ENCODE peak calls at places on chromosomes 12 and 14, in six cellular contexts. One of them, this sample, is unnamed.

GRCh38 chr12:50626026-50626425 is 121.2 kb downstream of the DIP2B start:
- DNase-seq in K562: no peak
- DNase-seq in psoas muscle: no peak
- DNase-seq in ovary: no peak
- DNase-seq in heart right ventricle: no peak
- DNase-seq in heart left ventricle: no peak
- DNase-seq in this sample: no peak

GRCh38 chr12:92538970-92539749 is 163.6 kb upstream of the PLEKHG7 start:
- DNase-seq in K562: no peak
- DNase-seq in psoas muscle: no peak
- DNase-seq in ovary: no peak
- DNase-seq in heart right ventricle: peak; percentile 60
- DNase-seq in heart left ventricle: no peak
- DNase-seq in this sample: no peak

GRCh38 chr12:2902287-2902880 is 11.7 kb downstream of the TULP3 start:
- DNase-seq in K562: no peak
- DNase-seq in psoas muscle: no peak
- DNase-seq in ovary: peak; percentile 50
- DNase-seq in heart right ventricle: peak; percentile 59
- DNase-seq in heart left ventricle: no peak
- DNase-seq in this sample: no peak

GRCh38 chr14:50943943-50944646 is at the start of gene PYGL:
- DNase-seq in K562: peak; percentile 67
- DNase-seq in psoas muscle: peak; percentile 84
- DNase-seq in ovary: peak; percentile 72
- DNase-seq in heart right ventricle: peak; percentile 60
- DNase-seq in heart left ventricle: peak; percentile 83
- DNase-seq in this sample: peak; percentile 93

GRCh38 chr14:99596071-99596627 is 7.9 kb downstream of the CCDC85C start:
- DNase-seq in K562: no peak
- DNase-seq in psoas muscle: no peak
- DNase-seq in ovary: no peak
- DNase-seq in heart right ventricle: peak; percentile 58
- DNase-seq in heart left ventricle: peak; percentile 72
- DNase-seq in this sample: no peak

GRCh38 chr12:120817559-120818330 is 86.4 kb downstream of the SPPL3 start:
- DNase-seq in K562: no peak
- DNase-seq in psoas muscle: no peak
- DNase-seq in ovary: no peak
- DNase-seq in heart right ventricle: no peak
- DNase-seq in heart left ventricle: no peak
- DNase-seq in this sample: no peak

GRCh38 chr14:95065411-95065810 is 91.9 kb downstream of the DICER1 start:
- DNase-seq in K562: no peak
- DNase-seq in psoas muscle: no peak
- DNase-seq in ovary: no peak
- DNase-seq in heart right ventricle: no peak
- DNase-seq in heart left ventricle: no peak
- DNase-seq in this sample: no peak

GRCh38 chr14:24715239-24715638 is 81.2 kb upstream of the GZMB start:
- DNase-seq in K562: no peak
- DNase-seq in psoas muscle: no peak
- DNase-seq in ovary: no peak
- DNase-seq in heart right ventricle: no peak
- DNase-seq in heart left ventricle: no peak
- DNase-seq in this sample: no peak

GRCh38 chr12:132067182-132067581 is 76.9 kb downstream of the DDX51 start:
- DNase-seq in K562: no peak
- DNase-seq in psoas muscle: no peak
- DNase-seq in ovary: no peak
- DNase-seq in heart right ventricle: no peak
- DNase-seq in heart left ventricle: no peak
- DNase-seq in this sample: no peak

GRCh38 chr14:59755388-59755787 is 115.2 kb downstream of the RTN1 start:
- DNase-seq in K562: no peak
- DNase-seq in psoas muscle: no peak
- DNase-seq in ovary: no peak
- DNase-seq in heart right ventricle: no peak
- DNase-seq in heart left ventricle: no peak
- DNase-seq in this sample: no peak

GRCh38 chr14:23352506-23353432 is at the start of gene SLC22A17:
- DNase-seq in K562: peak; percentile 32
- DNase-seq in psoas muscle: peak; percentile 84
- DNase-seq in ovary: peak; percentile 90
- DNase-seq in heart right ventricle: peak; percentile 85
- DNase-seq in heart left ventricle: peak; percentile 81
- DNase-seq in this sample: peak; percentile 92

GRCh38 chr14:94282991-94283723 is 9.9 kb downstream of the SERPINA10 start:
- DNase-seq in K562: no peak
- DNase-seq in psoas muscle: no peak
- DNase-seq in ovary: no peak
- DNase-seq in heart right ventricle: no peak
- DNase-seq in heart left ventricle: no peak
- DNase-seq in this sample: no peak

GRCh38 chr14:20676072-20676471 is 8.3 kb upstream of the RNASE4 start:
- DNase-seq in K562: no peak
- DNase-seq in psoas muscle: no peak
- DNase-seq in ovary: no peak
- DNase-seq in heart right ventricle: no peak
- DNase-seq in heart left ventricle: no peak
- DNase-seq in this sample: no peak

GRCh38 chr12:111624540-111624939 is 25.4 kb upstream of the ATXN2 start:
- DNase-seq in K562: peak; percentile 52
- DNase-seq in psoas muscle: no peak
- DNase-seq in ovary: no peak
- DNase-seq in heart right ventricle: no peak
- DNase-seq in heart left ventricle: no peak
- DNase-seq in this sample: no peak

GRCh38 chr12:116784238-116784612 is 46.1 kb downstream of the RNFT2 start:
- DNase-seq in K562: peak; percentile 74
- DNase-seq in psoas muscle: no peak
- DNase-seq in ovary: no peak
- DNase-seq in heart right ventricle: no peak
- DNase-seq in heart left ventricle: no peak
- DNase-seq in this sample: no peak

GRCh38 chr12:93696462-93696861 is 19.3 kb downstream of the CRADD start:
- DNase-seq in K562: no peak
- DNase-seq in psoas muscle: no peak
- DNase-seq in ovary: no peak
- DNase-seq in heart right ventricle: no peak
- DNase-seq in heart left ventricle: no peak
- DNase-seq in this sample: no peak

GRCh38 chr12:31002999-31003398 is 70.7 kb upstream of the DDX11 start:
- DNase-seq in K562: no peak
- DNase-seq in psoas muscle: no peak
- DNase-seq in ovary: no peak
- DNase-seq in heart right ventricle: no peak
- DNase-seq in heart left ventricle: no peak
- DNase-seq in this sample: no peak

GRCh38 chr12:122943196-122943595 is 23.1 kb downstream of the ABCB9 start:
- DNase-seq in K562: no peak
- DNase-seq in psoas muscle: no peak
- DNase-seq in ovary: no peak
- DNase-seq in heart right ventricle: peak; percentile 68
- DNase-seq in heart left ventricle: no peak
- DNase-seq in this sample: no peak

GRCh38 chr12:122944588-122944987 is 21.7 kb downstream of the ABCB9 start:
- DNase-seq in K562: no peak
- DNase-seq in psoas muscle: no peak
- DNase-seq in ovary: no peak
- DNase-seq in heart right ventricle: no peak
- DNase-seq in heart left ventricle: no peak
- DNase-seq in this sample: no peak

GRCh38 chr12:122939151-122939550 is 27.1 kb downstream of the ABCB9 start:
- DNase-seq in K562: no peak
- DNase-seq in psoas muscle: no peak
- DNase-seq in ovary: no peak
- DNase-seq in heart right ventricle: no peak
- DNase-seq in heart left ventricle: no peak
- DNase-seq in this sample: no peak

GRCh38 chr12:122945047-122945592 is 21.1 kb downstream of the ABCB9 start:
- DNase-seq in K562: no peak
- DNase-seq in psoas muscle: no peak
- DNase-seq in ovary: no peak
- DNase-seq in heart right ventricle: no peak
- DNase-seq in heart left ventricle: no peak
- DNase-seq in this sample: no peak

GRCh38 chr12:122942609-122943008 is 23.7 kb downstream of the ABCB9 start:
- DNase-seq in K562: no peak
- DNase-seq in psoas muscle: no peak
- DNase-seq in ovary: no peak
- DNase-seq in heart right ventricle: no peak
- DNase-seq in heart left ventricle: no peak
- DNase-seq in this sample: no peak
- H3K4me1 ChIP-seq in K562: peaks cover 6% of the 10 kb centered on the region
- H3K4me1 ChIP-seq in psoas muscle: peaks cover 12% of the 10 kb centered on the region
- H3K4me1 ChIP-seq in ovary: no peaks in the 10 kb centered on the region
- H3K4me1 ChIP-seq in heart right ventricle: peaks cover 7% of the 10 kb centered on the region
- H3K4me1 ChIP-seq in heart left ventricle: peaks cover 42% of the 10 kb centered on the region
- H3K4me1 ChIP-seq in this sample: no peaks in the 10 kb centered on the region

GRCh38 chr12:26281320-26281719 is 85.9 kb downstream of the SSPN start:
- DNase-seq in K562: no peak
- DNase-seq in psoas muscle: peak; percentile 48
- DNase-seq in ovary: peak; percentile 64
- DNase-seq in heart right ventricle: no peak
- DNase-seq in heart left ventricle: peak; percentile 52
- DNase-seq in this sample: no peak
- H3K4me1 ChIP-seq in K562: peaks cover 9% of the 10 kb centered on the region
- H3K4me1 ChIP-seq in psoas muscle: peaks cover 10% of the 10 kb centered on the region
- H3K4me1 ChIP-seq in ovary: peaks cover 7% of the 10 kb centered on the region
- H3K4me1 ChIP-seq in heart right ventricle: no peaks in the 10 kb centered on the region
- H3K4me1 ChIP-seq in heart left ventricle: peaks cover 9% of the 10 kb centered on the region
- H3K4me1 ChIP-seq in this sample: no peaks in the 10 kb centered on the region

GRCh38 chr12:124497039-124497438 is 70.4 kb downstream of the NCOR2 start:
- DNase-seq in K562: no peak
- DNase-seq in psoas muscle: peak; percentile 67
- DNase-seq in ovary: no peak
- DNase-seq in heart right ventricle: no peak
- DNase-seq in heart left ventricle: peak; percentile 72
- DNase-seq in this sample: no peak

GRCh38 chr12:124497658-124498057 is 69.8 kb downstream of the NCOR2 start:
- DNase-seq in K562: no peak
- DNase-seq in psoas muscle: peak; percentile 88
- DNase-seq in ovary: no peak
- DNase-seq in heart right ventricle: peak; percentile 83
- DNase-seq in heart left ventricle: peak; percentile 92
- DNase-seq in this sample: peak; percentile 85

GRCh38 chr12:124498178-124498869 is 69.1 kb downstream of the NCOR2 start:
- DNase-seq in K562: no peak
- DNase-seq in psoas muscle: peak; percentile 54
- DNase-seq in ovary: no peak
- DNase-seq in heart right ventricle: peak; percentile 49
- DNase-seq in heart left ventricle: no peak
- DNase-seq in this sample: no peak

GRCh38 chr12:124495194-124495983 is 72.0 kb downstream of the NCOR2 start:
- DNase-seq in K562: no peak
- DNase-seq in psoas muscle: peak; percentile 48
- DNase-seq in ovary: no peak
- DNase-seq in heart right ventricle: no peak
- DNase-seq in heart left ventricle: no peak
- DNase-seq in this sample: no peak

DNA sequence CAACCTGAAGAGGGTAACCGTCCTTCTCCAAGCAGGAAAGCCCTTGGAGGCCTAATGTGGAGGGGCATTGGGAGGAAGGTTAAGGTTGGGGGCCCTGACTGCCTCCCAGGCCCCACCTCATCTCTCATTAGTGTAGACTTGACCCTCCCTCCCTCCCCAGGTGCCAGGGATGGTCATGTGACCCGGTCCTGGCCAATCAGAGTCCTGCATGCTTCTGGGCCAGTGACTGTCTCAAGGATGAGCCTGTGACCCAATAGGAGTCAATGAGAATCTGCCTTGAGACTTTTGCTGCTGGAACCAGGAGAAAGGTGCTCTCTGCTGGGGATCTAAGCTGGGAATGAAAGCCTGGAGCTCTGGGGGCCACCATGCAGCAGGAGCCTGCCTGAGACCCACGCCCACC is 70.8 kb downstream of the NCOR2 start:
- DNase-seq in K562: peak; percentile 82
- DNase-seq in psoas muscle: peak; percentile 54
- DNase-seq in ovary: no peak
- DNase-seq in heart right ventricle: no peak
- DNase-seq in heart left ventricle: no peak
- DNase-seq in this sample: no peak
- H3K4me1 ChIP-seq in K562: peaks cover 15% of the 10 kb centered on the region
- H3K4me1 ChIP-seq in psoas muscle: peaks cover 66% of the 10 kb centered on the region
- H3K4me1 ChIP-seq in ovary: peaks cover 36% of the 10 kb centered on the region
- H3K4me1 ChIP-seq in heart right ventricle: peaks cover 33% of the 10 kb centered on the region
- H3K4me1 ChIP-seq in heart left ventricle: peaks cover 91% of the 10 kb centered on the region
- H3K4me1 ChIP-seq in this sample: no peaks in the 10 kb centered on the region

DNA sequence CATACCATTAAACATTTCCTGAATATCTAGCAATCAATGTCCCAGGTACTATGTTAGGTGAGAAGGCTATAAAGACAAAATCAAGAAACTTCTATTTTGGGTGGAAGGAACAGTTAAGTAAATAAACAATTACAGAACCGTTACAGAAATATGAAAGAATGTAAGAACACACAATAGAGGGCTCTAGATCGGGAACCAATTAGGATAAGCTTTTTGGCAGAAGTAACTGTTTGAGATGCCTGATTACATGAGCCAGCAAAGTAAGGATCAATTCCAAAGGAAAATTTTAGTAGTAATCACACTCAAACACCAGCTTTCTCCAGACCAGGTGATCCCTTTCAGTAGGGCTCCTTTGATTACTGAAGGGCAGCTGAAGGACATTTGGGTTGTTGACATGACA is 33.9 kb downstream of the PPP1R12A start:
- DNase-seq in K562: no peak
- DNase-seq in psoas muscle: no peak
- DNase-seq in ovary: no peak
- DNase-seq in heart right ventricle: no peak
- DNase-seq in heart left ventricle: no peak
- DNase-seq in this sample: no peak
- H3K4me1 ChIP-seq in K562: no peaks in the 10 kb centered on the region
- H3K4me1 ChIP-seq in psoas muscle: no peaks in the 10 kb centered on the region
- H3K4me1 ChIP-seq in ovary: peaks cover 6% of the 10 kb centered on the region
- H3K4me1 ChIP-seq in heart right ventricle: peaks cover 7% of the 10 kb centered on the region
- H3K4me1 ChIP-seq in heart left ventricle: peaks cover 56% of the 10 kb centered on the region
- H3K4me1 ChIP-seq in this sample: peaks cover 17% of the 10 kb centered on the region

GRCh38 chr14:86761611-86762010 is 1231.4 kb downstream of the GALC start:
- DNase-seq in K562: no peak
- DNase-seq in psoas muscle: no peak
- DNase-seq in ovary: no peak
- DNase-seq in heart right ventricle: no peak
- DNase-seq in heart left ventricle: no peak
- DNase-seq in this sample: no peak

DNA sequence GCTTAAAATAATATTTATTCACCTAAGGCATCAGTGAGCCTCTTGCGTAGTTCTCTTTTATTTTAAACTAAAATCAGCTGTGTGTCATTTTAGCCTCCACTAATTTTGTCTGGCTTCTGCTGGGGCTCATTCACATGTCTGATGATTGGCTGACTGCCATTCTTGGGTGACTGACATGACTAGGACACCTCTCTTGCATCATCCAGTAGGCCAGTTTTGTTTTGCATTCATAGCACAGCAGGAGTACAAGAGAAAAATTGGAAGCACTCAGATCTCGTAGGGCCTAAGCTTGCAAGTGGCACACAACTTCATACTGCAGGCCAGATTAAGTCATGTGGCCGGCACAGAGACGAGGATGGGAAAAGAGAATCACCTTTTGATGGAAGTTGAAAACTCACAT is 1226.5 kb downstream of the GALC start:
- DNase-seq in K562: no peak
- DNase-seq in psoas muscle: no peak
- DNase-seq in ovary: no peak
- DNase-seq in heart right ventricle: no peak
- DNase-seq in heart left ventricle: no peak
- DNase-seq in this sample: no peak
- H3K4me1 ChIP-seq in K562: no peaks in the 10 kb centered on the region
- H3K4me1 ChIP-seq in psoas muscle: no peaks in the 10 kb centered on the region
- H3K4me1 ChIP-seq in ovary: no peaks in the 10 kb centered on the region
- H3K4me1 ChIP-seq in heart right ventricle: no peaks in the 10 kb centered on the region
- H3K4me1 ChIP-seq in heart left ventricle: no peaks in the 10 kb centered on the region
- H3K4me1 ChIP-seq in this sample: no peaks in the 10 kb centered on the region

This sample was measured in aorta.